ENCODE peak calls at places on chromosome 9, in six cellular contexts. A, C, I, E, Z and M are unnamed samples.

GRCh38 chr9:5326893-5327548 is 12.7 kb downstream of the RLN1 start:
- DNase-seq in I (no peak), A (peak; percentile 38), C (peak; percentile 2), Z (no peak), E (no peak), M (peak; percentile 1)

GRCh38 chr9:125732562-125732961 is 14.6 kb upstream of the PBX3 start:
- DNase-seq in Z (no peak), I (no peak), C (no peak), E (no peak), A (no peak), M (peak; percentile 18)

GRCh38 chr9:83432104-83432627 is 106.0 kb downstream of the FRMD3 start:
- DNase-seq in A (no peak), Z (peak; percentile 73), C (peak; percentile 52), E (no peak), I (peak; percentile 87), M (peak; percentile 38)

GRCh38 chr9:125513634-125514413 is 193.2 kb downstream of the MAPKAP1 start:
- DNase-seq in I (peak; percentile 52), A (no peak), C (peak; percentile 68), E (no peak), Z (no peak), M (peak; percentile 72)

GRCh38 chr9:133691659-133692363 is 46.3 kb downstream of the SARDH start:
- DNase-seq in A (no peak), E (no peak), C (peak; percentile 41), I (no peak), Z (no peak), M (no peak)

GRCh38 chr9:84276741-84277140 is 63.8 kb downstream of the SLC28A3 start:
- DNase-seq in Z (no peak), C (no peak), E (no peak), I (no peak), A (no peak), M (no peak)

GRCh38 chr9:134212809-134213507 is 48.6 kb upstream of the RNU6ATAC start:
- DNase-seq in I (no peak), Z (no peak), A (no peak), E (no peak), C (no peak), M (no peak)

GRCh38 chr9:6779417-6780241 is 21.9 kb downstream of the KDM4C start:
- DNase-seq in I (no peak), Z (no peak), A (no peak), C (peak; percentile 80), E (no peak), M (peak; percentile 74)

GRCh38 chr9:126397056-126397455 is 70.4 kb downstream of the MVB12B start:
- DNase-seq in I (no peak), Z (no peak), A (no peak), E (no peak), C (no peak), M (no peak)

GRCh38 chr9:105901514-105902109 is 207.3 kb downstream of the TMEM38B start:
- DNase-seq in C (peak; percentile 58), I (peak; percentile 17), A (peak; percentile 81), E (no peak), Z (no peak), M (peak; percentile 17)

GRCh38 chr9:69122391-69123141 is 51.5 kb upstream of the TJP2 start:
- DNase-seq in Z (no peak), C (peak; percentile 88), A (no peak), I (peak; percentile 80), E (peak; percentile 80), M (peak; percentile 88)

GRCh38 chr9:138020120-138020794 is 142.7 kb downstream of the CACNA1B start:
- DNase-seq in C (no peak), I (no peak), Z (peak; percentile 55), E (no peak), A (no peak), M (no peak)

GRCh38 chr9:105216440-105217178 is 27.8 kb upstream of the SLC44A1 start:
- DNase-seq in E (no peak), A (no peak), C (peak; percentile 72), I (peak; percentile 36), Z (no peak), M (no peak)

GRCh38 chr9:108389056-108389455 is 466.7 kb downstream of the ACTL7B start:
- DNase-seq in I (no peak), C (no peak), E (no peak), A (no peak), Z (no peak), M (no peak)

GRCh38 chr9:108039012-108039411 is 549.4 kb upstream of the KLF4 start:
- DNase-seq in I (no peak), C (no peak), A (no peak), E (no peak), Z (no peak), M (no peak)

GRCh38 chr9:76564300-76564699 is 105.3 kb downstream of the GCNT1 start:
- DNase-seq in A (no peak), Z (no peak), E (no peak), C (no peak), I (peak; percentile 15), M (no peak)

GRCh38 chr9:125747053-125747764 is at the start of gene PBX3:
- DNase-seq in C (peak; percentile 62), A (peak; percentile 75), I (peak; percentile 40), E (no peak), Z (no peak), M (no peak)

GRCh38 chr9:33742051-33742450 is 53.3 kb upstream of the PRSS3 start:
- DNase-seq in C (no peak), E (no peak), Z (no peak), A (no peak), I (no peak), M (no peak)

GRCh38 chr9:137312852-137313325 is 10.8 kb upstream of the NRARP start:
- DNase-seq in Z (no peak), E (no peak), C (no peak), I (no peak), A (no peak), M (no peak)

GRCh38 chr9:31470051-31470450 is 914.4 kb upstream of the ACO1 start:
- DNase-seq in I (no peak), A (no peak), Z (no peak), E (no peak), C (no peak), M (no peak)

GRCh38 chr9:111945216-111945615 is 48.6 kb downstream of the UGCG start:
- DNase-seq in C (peak; percentile 71), Z (no peak), A (no peak), E (no peak), I (peak; percentile 89), M (peak; percentile 47)

GRCh38 chr9:137502008-137502913 is 43.1 kb upstream of the NSMF start:
- DNase-seq in Z (no peak), I (no peak), C (no peak), E (no peak), A (no peak), M (no peak)

GRCh38 chr9:133371261-133371711 is 4.6 kb downstream of the SURF4 start:
- DNase-seq in C (no peak), Z (no peak), I (no peak), E (no peak), A (no peak), M (no peak)

GRCh38 chr9:34279431-34279830 is 49.6 kb downstream of the KIF24 start:
- DNase-seq in Z (no peak), C (peak; percentile 36), I (no peak), A (no peak), E (no peak), M (peak; percentile 43)

GRCh38 chr9:127479507-127480081 is 28.3 kb downstream of the LRSAM1 start:
- DNase-seq in A (no peak), Z (no peak), I (no peak), C (no peak), E (no peak), M (no peak)

GRCh38 chr9:131618071-131618479 is 72.8 kb downstream of the PRRT1B start:
- DNase-seq in A (no peak), C (peak; percentile 41), Z (peak; percentile 78), I (no peak), E (no peak), M (peak; percentile 55)

GRCh38 chr9:89743216-89743575 is 138.4 kb downstream of the GADD45G start:
- DNase-seq in A (no peak), E (no peak), C (no peak), I (no peak), Z (no peak), M (no peak)

GRCh38 chr9:18429065-18429464 is 44.9 kb upstream of the ADAMTSL1 start:
- DNase-seq in C (peak; percentile 76), E (no peak), A (no peak), Z (no peak), I (peak; percentile 66), M (peak; percentile 76)

GRCh38 chr9:91155746-91156145 is 206.0 kb downstream of the AUH start:
- DNase-seq in I (no peak), A (no peak), C (no peak), Z (no peak), E (no peak), M (no peak)

GRCh38 chr9:35951736-35952135 is 6.2 kb downstream of the OR2S2 start:
- DNase-seq in Z (no peak), E (no peak), C (peak; percentile 72), A (no peak), I (peak; percentile 66), M (peak; percentile 81)

GRCh38 chr9:33750307-33750838 is 45.0 kb upstream of the PRSS3 start:
- DNase-seq in I (peak; percentile 3), A (no peak), Z (no peak), C (peak; percentile 25), E (no peak), M (no peak)

GRCh38 chr9:98327249-98327561 is 71.8 kb upstream of the TBC1D2 start:
- DNase-seq in Z (no peak), E (no peak), A (peak; percentile 79), I (no peak), C (no peak), M (no peak)

GRCh38 chr9:87080512-87081225 is 133.4 kb upstream of the GAS1 start:
- DNase-seq in A (no peak), E (no peak), C (peak; percentile 92), I (no peak), Z (no peak), M (peak; percentile 86)
- TF ChIP-seq CTCF in A (no peak), E (peak; percentile 7), C (peak; percentile 48), I (no peak), Z (no peak), M (peak; percentile 44)

GRCh38 chr9:79939819-79940218 is 368.1 kb downstream of the TLE4 start:
- DNase-seq in C (no peak), A (no peak), I (no peak), E (no peak), Z (no peak), M (no peak)
- H3K4me3 ChIP-seq in C (no peak overlapping the region), A (no peak overlapping the region), I (no peak overlapping the region), E (no peak overlapping the region), Z (no peak overlapping the region), M (no peak overlapping the region)

GRCh38 chr9:114906922-114907571 is 23.3 kb downstream of the TNFSF8 start:
- DNase-seq in I (no peak), Z (no peak), E (peak; percentile 38), A (peak; percentile 74), C (peak; percentile 68), M (peak; percentile 71)
- TF ChIP-seq CTCF in I (peak; percentile 85), Z (peak; percentile 57), E (peak; percentile 83), A (peak; percentile 89), C (peak; percentile 81), M (peak; percentile 84)

DNA sequence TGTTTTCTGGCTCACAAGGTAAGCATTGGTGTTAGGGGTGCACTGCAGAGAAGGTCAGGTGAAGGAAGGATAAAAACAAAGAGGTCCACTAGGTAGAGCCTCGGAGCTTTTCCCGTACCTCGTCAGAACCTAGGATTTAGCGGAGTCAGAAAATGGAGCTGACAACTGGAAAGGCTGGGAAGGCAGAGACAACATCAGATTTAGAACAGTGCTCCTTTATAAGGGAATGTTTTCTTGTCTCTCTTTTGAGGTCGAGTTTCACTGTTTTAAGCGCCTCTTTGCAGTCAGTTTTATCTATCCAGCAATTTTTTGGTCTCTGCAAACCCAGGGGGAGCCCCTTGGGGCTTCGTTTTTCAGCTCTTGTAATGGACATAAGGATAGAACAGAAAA is 80.6 kb downstream of the FNBP1 start:
- DNase-seq in C (peak; percentile 35), E (no peak), A (no peak), Z (peak; percentile 49), I (no peak), M (no peak)
- H3K4me3 ChIP-seq in C (no peak overlapping the region), E (no peak overlapping the region), A (no peak overlapping the region), Z (no peak overlapping the region), I (peak overlapping the region; percentile 56), M (peak overlapping the region; percentile 63)